ENCODE peak calls at places on chromosomes 3 and 15, in ten cellular contexts. I is A549, L is nephron progenitor cell, M is endothelial cell, Q is heart right ventricle, B is adrenal gland, U is A673, O is mammary epithelial cell, R is WTC11, K is fibroblast of the aortic adventitia. X is an unnamed sample.

GRCh38 chr3:168250415-168250861 is 154.7 kb upstream of the GOLIM4 start:
- DNase-seq in I (no peak), L (peak), M (peak), Q (no peak), B (no peak), U (no peak), O (no peak), R (no peak), K (peak), X (no peak)

GRCh38 chr3:194367992-194368841 is 1.3 kb downstream of the LRRC15 start:
- DNase-seq in I (no peak), L (peak), M (no peak), Q (no peak), B (no peak), U (no peak), O (no peak), R (no peak), K (peak), X (no peak)

GRCh38 chr3:134378384-134378783 is 4.1 kb upstream of the AMOTL2 start:
- DNase-seq in I (no peak), L (no peak), M (no peak), Q (peak), B (peak), U (peak), O (no peak), R (peak), K (peak), X (no peak)

GRCh38 chr3:197239857-197240256 is 58.6 kb downstream of the DLG1 start:
- DNase-seq in I (no peak), L (no peak), M (no peak), Q (no peak), B (no peak), U (no peak), O (no peak), R (no peak), K (no peak), X (no peak)

GRCh38 chr3:114227076-114227475 is 10.3 kb downstream of the ZNF80 start:
- DNase-seq in I (no peak), L (no peak), M (no peak), Q (no peak), B (no peak), U (no peak), O (no peak), R (no peak), K (no peak), X (no peak)

GRCh38 chr3:130473416-130473815 is 43.6 kb upstream of the COL6A6 start:
- DNase-seq in I (no peak), L (no peak), M (no peak), Q (no peak), B (no peak), U (no peak), O (no peak), R (no peak), K (no peak), X (no peak)

GRCh38 chr15:52738311-52738710 is 51.8 kb downstream of the ONECUT1 start:
- DNase-seq in I (no peak), L (no peak), M (no peak), Q (no peak), B (no peak), U (no peak), O (no peak), R (no peak), K (peak), X (no peak)

GRCh38 chr3:48039487-48040190 is 23.4 kb upstream of the MAP4 start:
- DNase-seq in I (peak), L (no peak), M (no peak), Q (no peak), B (no peak), U (peak), O (peak), R (no peak), K (peak), X (no peak)

GRCh38 chr15:52784799-52785671 is 5.1 kb downstream of the ONECUT1 start:
- DNase-seq in I (no peak), L (peak), M (peak), Q (no peak), B (no peak), U (no peak), O (no peak), R (no peak), K (no peak), X (peak)

GRCh38 chr3:4584537-4585249 is 91.5 kb downstream of the ITPR1 start:
- DNase-seq in I (no peak), L (no peak), M (no peak), Q (peak), B (no peak), U (no peak), O (peak), R (no peak), K (peak), X (no peak)

DNA sequence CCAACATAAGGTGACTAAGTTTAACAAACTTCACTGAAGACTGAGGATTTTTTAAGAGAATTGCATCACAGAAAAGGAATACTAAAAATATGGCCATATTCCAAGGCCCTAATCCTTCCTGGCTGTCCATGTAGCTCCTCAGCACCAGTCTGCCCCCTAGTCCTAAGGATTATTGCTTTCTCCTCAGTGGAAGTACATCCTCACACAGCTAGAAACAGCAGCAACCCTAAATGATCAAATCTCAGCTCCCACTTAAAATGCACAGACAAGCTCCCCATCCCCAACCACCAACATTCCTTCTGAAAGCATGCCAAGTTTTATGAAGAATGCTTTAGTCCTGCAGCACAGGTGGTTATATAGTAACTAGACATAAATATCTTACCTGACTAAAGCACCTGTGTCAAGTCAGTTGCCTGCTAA is 14.7 kb downstream of the ST3GAL6 start:
- DNase-seq in I (no peak), L (no peak), M (no peak), Q (no peak), B (no peak), U (no peak), O (peak), R (no peak), K (peak), X (no peak)
- TF ChIP-seq CTCF in I (no peak), L (no peak), M (no peak), Q (no peak), B (no peak), U (peak), O (no peak), R (no peak), K (peak), X (no peak)

GRCh38 chr3:12350151-12350813 is 61.4 kb downstream of the PPARG start:
- DNase-seq in I (no peak), L (no peak), M (no peak), Q (peak), B (peak), U (no peak), O (no peak), R (no peak), K (peak), X (no peak)

GRCh38 chr3:12353796-12354505 is 65.1 kb downstream of the PPARG start:
- DNase-seq in I (no peak), L (no peak), M (no peak), Q (no peak), B (no peak), U (peak), O (no peak), R (no peak), K (peak), X (no peak)

GRCh38 chr3:12351145-12351544 is 62.3 kb downstream of the PPARG start:
- DNase-seq in I (no peak), L (no peak), M (no peak), Q (no peak), B (peak), U (no peak), O (no peak), R (no peak), K (peak), X (no peak)

GRCh38 chr3:12356175-12356574 is 67.3 kb downstream of the PPARG start:
- DNase-seq in I (no peak), L (no peak), M (no peak), Q (no peak), B (no peak), U (no peak), O (no peak), R (no peak), K (no peak), X (no peak)

DNA sequence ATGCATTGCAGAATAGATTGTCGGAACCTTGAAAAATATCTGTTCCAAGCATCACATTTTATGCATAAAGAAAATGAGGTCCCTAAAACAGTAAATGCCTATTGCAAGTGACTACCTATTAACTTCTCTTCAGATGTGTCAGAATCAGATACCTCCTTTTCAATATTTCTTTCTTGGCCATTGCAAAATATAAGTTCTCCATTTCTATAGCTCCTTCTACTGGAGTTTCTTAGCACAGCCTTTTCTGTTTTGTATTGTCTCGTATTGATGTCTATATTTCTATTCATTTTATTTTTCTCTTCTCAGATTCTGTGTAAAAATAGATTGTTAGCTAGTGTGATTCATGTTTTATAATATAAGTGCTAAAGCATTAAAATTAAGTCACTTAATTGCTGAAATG is 63.4 kb downstream of the PPARG start:
- DNase-seq in I (no peak), L (no peak), M (no peak), Q (no peak), B (no peak), U (no peak), O (no peak), R (no peak), K (no peak), X (no peak)
- TF ChIP-seq CTCF in I (no peak), L (no peak), M (no peak), Q (no peak), B (no peak), U (no peak), O (no peak), R (no peak), K (peak), X (no peak)

GRCh38 chr3:75295013-75295412 is 369.1 kb upstream of the FRG2C start:
- DNase-seq in I (no peak), L (no peak), M (no peak), Q (no peak), B (no peak), U (no peak), O (no peak), R (no peak), K (no peak), X (no peak)
- TF ChIP-seq CTCF in I (no peak), L (no peak), M (no peak), Q (no peak), B (no peak), U (no peak), O (no peak), R (no peak), K (no peak), X (no peak)

GRCh38 chr3:127865941-127866340 is 43.6 kb upstream of the MGLL start:
- DNase-seq in I (no peak), L (no peak), M (no peak), Q (no peak), B (no peak), U (no peak), O (peak), R (no peak), K (peak), X (no peak)
- TF ChIP-seq CTCF in I (no peak), L (no peak), M (no peak), Q (no peak), B (no peak), U (no peak), O (no peak), R (no peak), K (peak), X (no peak)

DNA sequence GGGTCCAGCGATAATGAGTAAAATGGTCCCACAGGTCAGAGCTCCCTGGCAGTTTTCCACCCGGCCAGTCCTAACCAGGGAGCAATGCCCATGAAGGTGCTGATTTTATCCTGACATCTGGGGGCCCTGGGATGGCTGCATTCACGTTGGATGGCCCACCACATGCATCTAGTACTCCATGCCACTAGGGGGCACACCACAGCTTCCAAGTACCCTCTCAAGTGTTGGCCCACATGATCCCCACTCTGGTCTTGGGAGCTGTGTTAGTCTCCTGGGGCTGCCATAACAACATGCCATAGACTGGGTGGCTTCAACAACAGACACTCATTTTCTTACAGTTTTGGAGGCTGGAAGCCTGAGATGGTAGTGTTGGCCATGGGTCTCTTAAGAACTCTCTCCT is 225.5 kb downstream of the SLCO3A1 start:
- DNase-seq in I (no peak), L (no peak), M (no peak), Q (no peak), B (no peak), U (peak), O (no peak), R (peak), K (no peak), X (no peak)
- TF ChIP-seq CTCF in I (peak), L (peak), M (peak), Q (peak), B (no peak), U (peak), O (peak), R (peak), K (peak), X (peak)

DNA sequence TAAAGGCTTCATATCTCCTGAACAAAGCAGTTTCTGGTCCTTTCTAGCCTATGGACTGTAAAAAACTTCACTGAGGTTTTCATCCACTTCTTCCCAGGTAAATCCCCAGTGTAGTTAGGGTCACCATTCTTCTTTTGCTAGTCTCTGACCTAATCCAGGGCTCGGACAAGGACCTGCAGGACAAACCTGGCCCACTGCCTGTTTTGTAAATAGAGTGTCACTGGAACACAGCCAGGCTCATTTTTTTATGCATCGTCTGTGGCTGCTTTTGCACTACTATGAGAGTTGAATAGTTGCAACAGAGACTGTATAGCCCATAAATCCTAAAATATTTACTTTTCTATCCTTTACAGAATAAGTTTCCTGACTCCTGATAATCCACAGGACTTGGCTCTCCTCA is 28.9 kb downstream of the CCR3 start:
- DNase-seq in I (no peak), L (no peak), M (no peak), Q (no peak), B (no peak), U (no peak), O (no peak), R (no peak), K (no peak), X (no peak)
- TF ChIP-seq CTCF in I (no peak), L (no peak), M (no peak), Q (no peak), B (no peak), U (no peak), O (no peak), R (no peak), K (no peak), X (no peak)